ENCODE peak calls at places on chromosomes 7 and 10, in six cellular contexts. One of them, this sample, is unnamed.

GRCh38 chr10:27500886-27501285 is 3.2 kb upstream of the RAB18 start:
- DNase-seq in fibroblast of the aortic adventitia: no peak
- DNase-seq in HTR-8/SVneo: no peak
- DNase-seq in M059J: no peak
- DNase-seq in lower leg skin: no peak
- DNase-seq in RCC 7860: no peak
- DNase-seq in this sample: no peak

GRCh38 chr7:22672892-22673637 is 53.9 kb upstream of the IL6 start:
- DNase-seq in lower leg skin: no peak
- DNase-seq in RCC 7860: no peak
- DNase-seq in HTR-8/SVneo: no peak
- DNase-seq in M059J: peak
- DNase-seq in fibroblast of the aortic adventitia: no peak
- DNase-seq in this sample: no peak

GRCh38 chr10:113317476-113317875 is 235.4 kb upstream of the HABP2 start:
- DNase-seq in M059J: no peak
- DNase-seq in lower leg skin: no peak
- DNase-seq in HTR-8/SVneo: no peak
- DNase-seq in fibroblast of the aortic adventitia: no peak
- DNase-seq in RCC 7860: no peak
- DNase-seq in this sample: no peak

GRCh38 chr7:21253740-21254687 is 173.9 kb upstream of the SP4 start:
- DNase-seq in fibroblast of the aortic adventitia: peak
- DNase-seq in RCC 7860: peak
- DNase-seq in M059J: peak
- DNase-seq in lower leg skin: no peak
- DNase-seq in HTR-8/SVneo: peak
- DNase-seq in this sample: peak

GRCh38 chr10:132276179-132276675 is 31.5 kb downstream of the STK32C start:
- DNase-seq in M059J: no peak
- DNase-seq in RCC 7860: no peak
- DNase-seq in fibroblast of the aortic adventitia: no peak
- DNase-seq in lower leg skin: no peak
- DNase-seq in HTR-8/SVneo: no peak
- DNase-seq in this sample: no peak

GRCh38 chr7:100435401-100436304 is 644 bp downstream of the PPP1R35 start:
- DNase-seq in lower leg skin: peak
- DNase-seq in RCC 7860: no peak
- DNase-seq in fibroblast of the aortic adventitia: no peak
- DNase-seq in M059J: no peak
- DNase-seq in HTR-8/SVneo: no peak
- DNase-seq in this sample: no peak

GRCh38 chr10:13795653-13796555 is 209.1 kb downstream of the PRPF18 start:
- DNase-seq in HTR-8/SVneo: no peak
- DNase-seq in M059J: no peak
- DNase-seq in lower leg skin: no peak
- DNase-seq in RCC 7860: no peak
- DNase-seq in fibroblast of the aortic adventitia: no peak
- DNase-seq in this sample: no peak

GRCh38 chr10:108521827-108522503 is 1357.5 kb upstream of the SORCS1 start:
- DNase-seq in lower leg skin: no peak
- DNase-seq in fibroblast of the aortic adventitia: no peak
- DNase-seq in M059J: no peak
- DNase-seq in RCC 7860: no peak
- DNase-seq in HTR-8/SVneo: no peak
- DNase-seq in this sample: no peak

GRCh38 chr10:4391683-4392082 is 434.3 kb upstream of the AKR1E2 start:
- DNase-seq in lower leg skin: no peak
- DNase-seq in fibroblast of the aortic adventitia: no peak
- DNase-seq in HTR-8/SVneo: no peak
- DNase-seq in RCC 7860: no peak
- DNase-seq in M059J: no peak
- DNase-seq in this sample: no peak

GRCh38 chr10:5976689-5977470 is 463 bp downstream of the IL15RA start:
- DNase-seq in HTR-8/SVneo: peak
- DNase-seq in M059J: peak
- DNase-seq in fibroblast of the aortic adventitia: peak
- DNase-seq in lower leg skin: peak
- DNase-seq in RCC 7860: peak
- DNase-seq in this sample: no peak

This sample was measured in NCI-H524 treated with DMSO at 0.1 percent for 48 hours.